ENCODE peak calls at places on chromosomes 1 and 21, in four cellular contexts. F is right lobe of liver, K is K562, C is heart left ventricle. T is an unnamed sample.

GRCh38 chr1:42155362-42155761 is 2.2 kb downstream of the GUCA2B start:
- DNase-seq in F (no peak), K (no peak), C (no peak), T (peak; percentile 32)

GRCh38 chr1:41629136-41629535 is 144.7 kb upstream of the EDN2 start:
- DNase-seq in F (no peak), K (no peak), C (no peak), T (no peak)

GRCh38 chr1:200966934-200967333 is 56.6 kb downstream of the KIF21B start:
- DNase-seq in F (no peak), K (no peak), C (no peak), T (no peak)

GRCh38 chr21:28636988-28637691 is 355.5 kb downstream of the LTN1 start:
- DNase-seq in F (no peak), K (no peak), C (no peak), T (no peak)

GRCh38 chr1:239084459-239085080 is 301.8 kb upstream of the CHRM3 start:
- DNase-seq in F (no peak), K (no peak), C (no peak), T (no peak)

GRCh38 chr21:28473530-28474225 is 519.0 kb downstream of the LTN1 start:
- DNase-seq in F (no peak), K (no peak), C (no peak), T (no peak)

GRCh38 chr1:85428471-85429077 is 36.4 kb downstream of the DDAH1 start:
- DNase-seq in F (no peak), K (no peak), C (no peak), T (no peak)

GRCh38 chr1:180571060-180571831 is 12.5 kb downstream of the OVAAL start:
- DNase-seq in F (no peak), K (no peak), C (no peak), T (no peak)

GRCh38 chr1:18486195-18486594 is 5.5 kb downstream of the KLHDC7A start:
- DNase-seq in F (no peak), K (peak; percentile 42), C (no peak), T (no peak)

GRCh38 chr1:206713070-206713469 is 28.4 kb downstream of the MAPKAPK2 start:
- DNase-seq in F (no peak), K (no peak), C (no peak), T (peak; percentile 52)

GRCh38 chr1:186643600-186643999 is 36.6 kb downstream of the PTGS2 start:
- DNase-seq in F (no peak), K (no peak), C (no peak), T (no peak)

GRCh38 chr21:15191342-15191741 is 126.5 kb upstream of the NRIP1 start:
- DNase-seq in F (no peak), K (no peak), C (no peak), T (no peak)

GRCh38 chr1:109438798-109439297 is 12.6 kb upstream of the PSMA5 start:
- DNase-seq in F (no peak), K (peak; percentile 32), C (peak; percentile 49), T (no peak)

GRCh38 chr1:10074059-10074854 is 41.5 kb downstream of the UBE4B start:
- DNase-seq in F (no peak), K (no peak), C (no peak), T (no peak)

GRCh38 chr21:14989359-14989758 is 75.4 kb downstream of the NRIP1 start:
- DNase-seq in F (no peak), K (no peak), C (peak; percentile 38), T (no peak)

GRCh38 chr1:56923207-56923606 is 42.6 kb downstream of the C8B start:
- DNase-seq in F (no peak), K (no peak), C (no peak), T (no peak)

GRCh38 chr1:9746651-9747050 is 77.1 kb downstream of the CLSTN1 start:
- DNase-seq in F (no peak), K (no peak), C (no peak), T (no peak)

GRCh38 chr1:62280150-62280549 is 39.1 kb downstream of the KANK4 start:
- DNase-seq in F (no peak), K (no peak), C (peak; percentile 36), T (no peak)

GRCh38 chr1:98964198-98964597 is 40.5 kb downstream of the PLPPR5 start:
- DNase-seq in F (no peak), K (no peak), C (no peak), T (no peak)

GRCh38 chr1:18890704-18891103 is 11.7 kb downstream of the ALDH4A1 start:
- DNase-seq in F (peak; percentile 43), K (no peak), C (no peak), T (no peak)

GRCh38 chr1:235008239-235008638 is 120.4 kb downstream of the TOMM20 start:
- DNase-seq in F (no peak), K (no peak), C (no peak), T (no peak)

GRCh38 chr1:109275706-109276345 is 7.1 kb downstream of the PSRC1 start:
- DNase-seq in F (no peak), K (peak; percentile 49), C (no peak), T (no peak)

GRCh38 chr21:17454315-17455027 is 58.4 kb upstream of the CXADR start:
- DNase-seq in F (no peak), K (peak; percentile 34), C (no peak), T (no peak)

GRCh38 chr21:42133131-42133530 is 62.0 kb downstream of the UMODL1 start:
- DNase-seq in F (no peak), K (no peak), C (no peak), T (no peak)

GRCh38 chr1:63593887-63594617 is 841 bp downstream of the PGM1 start:
- DNase-seq in F (peak; percentile 93), K (no peak), C (peak; percentile 83), T (peak; percentile 80)

GRCh38 chr1:158101455-158101854 is 79.2 kb upstream of the CD1D start:
- DNase-seq in F (no peak), K (no peak), C (no peak), T (no peak)

GRCh38 chr1:158098256-158098655 is 82.4 kb upstream of the CD1D start:
- DNase-seq in F (no peak), K (no peak), C (no peak), T (no peak)

GRCh38 chr1:158101944-158102343 is 78.8 kb upstream of the CD1D start:
- DNase-seq in F (no peak), K (no peak), C (no peak), T (no peak)

GRCh38 chr1:158103275-158103674 is 77.4 kb upstream of the CD1D start:
- DNase-seq in F (no peak), K (no peak), C (no peak), T (no peak)

DNA sequence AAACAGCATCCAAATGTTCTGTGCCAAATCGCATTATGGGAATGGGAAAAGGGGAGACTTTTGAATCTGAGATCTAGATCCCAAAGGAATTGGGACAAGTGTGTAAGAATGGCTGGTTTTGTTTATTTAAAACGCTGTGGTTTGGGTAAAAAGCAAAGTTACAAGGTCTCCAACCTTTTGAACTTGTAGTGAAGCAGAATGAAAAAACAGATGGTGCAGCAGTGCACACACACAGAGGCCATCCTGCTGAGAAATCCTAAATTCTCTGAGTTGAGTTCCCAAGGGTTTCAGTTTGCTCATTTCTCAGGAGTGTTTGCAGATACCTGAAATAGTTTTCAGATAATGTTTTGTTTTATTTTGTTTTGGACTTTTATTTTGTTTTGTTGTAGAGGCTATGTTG is 80.2 kb upstream of the CD1D start:
- DNase-seq in F (no peak), K (no peak), C (no peak), T (no peak)
- H3K4me1 ChIP-seq in F (no peaks in the 10 kb centered on the region), K (no peaks in the 10 kb centered on the region), C (peaks cover 7% of the 10 kb centered on the region), T (no peaks in the 10 kb centered on the region)

GRCh38 chr1:148388260-148389026 is 94.7 kb downstream of the PPIAL4G start:
- DNase-seq in F (peak; percentile 87), K (peak; percentile 89), C (peak; percentile 89), T (peak; percentile 97)
- TF ChIP-seq POLR2A in F (peak; percentile 61), K (peak; percentile 100), C (peak; percentile 51), T (peak; percentile 44)

GRCh38 chr1:32948082-32948722 is 16.4 kb downstream of the RNF19B start:
- DNase-seq in F (no peak), K (no peak), C (no peak), T (no peak)

GRCh38 chr1:32947669-32948068 is 16.9 kb downstream of the RNF19B start:
- DNase-seq in F (no peak), K (no peak), C (no peak), T (no peak)

GRCh38 chr1:32946413-32946812 is 18.2 kb downstream of the RNF19B start:
- DNase-seq in F (no peak), K (no peak), C (no peak), T (no peak)

GRCh38 chr1:32948905-32949304 is 15.7 kb downstream of the RNF19B start:
- DNase-seq in F (no peak), K (no peak), C (no peak), T (no peak)

DNA sequence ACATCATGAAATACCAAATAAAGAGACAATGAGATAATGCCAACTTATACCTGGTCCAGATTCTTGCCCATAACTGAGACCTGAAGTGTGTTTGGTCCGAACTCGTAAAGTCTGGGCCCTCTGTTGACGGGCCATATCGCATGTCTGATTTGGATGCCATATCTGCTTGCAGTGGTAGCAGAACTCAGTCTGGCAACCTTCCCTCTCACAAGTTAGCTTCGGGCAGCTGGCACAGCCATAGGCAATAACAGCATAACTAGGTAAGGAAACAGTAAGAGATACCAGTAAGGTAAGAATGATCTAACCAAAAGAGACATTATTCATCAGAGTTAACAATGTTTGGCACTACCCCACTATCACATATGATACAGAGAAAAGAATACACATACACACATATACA is 15.1 kb downstream of the RNF19B start:
- DNase-seq in F (no peak), K (no peak), C (no peak), T (no peak)
- H3K27ac ChIP-seq in F (no peak overlapping the region), K (no peak overlapping the region), C (peak overlapping the region; percentile 39), T (peak overlapping the region; percentile 66)

GRCh38 chr1:212954514-212954913 is 4.2 kb downstream of the VASH2 start:
- DNase-seq in F (no peak), K (no peak), C (no peak), T (no peak)
- H3K4me1 ChIP-seq in F (peaks cover 6% of the 10 kb centered on the region), K (peaks cover 18% of the 10 kb centered on the region), C (peaks cover 10% of the 10 kb centered on the region), T (peaks cover 23% of the 10 kb centered on the region)

GRCh38 chr1:23824711-23825075 is 536 bp downstream of the HMGCL start:
- DNase-seq in F (no peak), K (no peak), C (no peak), T (no peak)

GRCh38 chr1:23823767-23824166 is 1.5 kb downstream of the HMGCL start:
- DNase-seq in F (no peak), K (no peak), C (no peak), T (no peak)

GRCh38 chr1:23827717-23828116 is 2.5 kb upstream of the HMGCL start:
- DNase-seq in F (no peak), K (no peak), C (no peak), T (no peak)

GRCh38 chr1:23825762-23826522 is 713 bp upstream of the HMGCL start:
- DNase-seq in F (no peak), K (no peak), C (no peak), T (no peak)

GRCh38 chr1:23825076-23825761 is at the start of gene HMGCL:
- DNase-seq in F (peak; percentile 92), K (peak; percentile 97), C (peak; percentile 93), T (peak; percentile 95)
- TF ChIP-seq POLR2A in F (peak; percentile 90), K (peak; percentile 98), C (peak; percentile 85), T (peak; percentile 89)

GRCh38 chr1:51818487-51818886 is 60.0 kb downstream of the NRDC start:
- DNase-seq in F (no peak), K (no peak), C (no peak), T (no peak)
- H3K27ac ChIP-seq in F (no peak overlapping the region), K (no peak overlapping the region), C (no peak overlapping the region), T (no peak overlapping the region)

GRCh38 chr1:6811587-6811986 is 26.3 kb downstream of the CAMTA1 start:
- DNase-seq in F (no peak), K (no peak), C (no peak), T (no peak)
- H3K4me1 ChIP-seq in F (peaks cover 20% of the 10 kb centered on the region), K (no peaks in the 10 kb centered on the region), C (peaks cover 7% of the 10 kb centered on the region), T (no peaks in the 10 kb centered on the region)